ENCODE peak calls at places on chromosome 10, in nine cellular contexts. R, Y, E, H, C, X, O, Q and P are unnamed samples.

GRCh38 chr10:63689768-63690167 is 168.6 kb downstream of the REEP3 start:
- DNase-seq in C (peak), Y (no peak), O (no peak), H (no peak), X (no peak), R (no peak), Q (no peak), E (no peak), P (no peak)

GRCh38 chr10:104301907-104302690 is 33.1 kb downstream of the GSTO2 start:
- DNase-seq in O (no peak), Q (no peak), C (no peak), H (no peak), E (no peak), Y (no peak), R (no peak), X (no peak), P (no peak)

GRCh38 chr10:23158370-23158769 is 33.7 kb upstream of the PTF1A start:
- DNase-seq in Q (peak), H (peak), R (peak), Y (no peak), C (peak), E (peak), O (peak), X (no peak), P (no peak)

GRCh38 chr10:80382989-80383388 is 25.4 kb upstream of the PRXL2A start:
- DNase-seq in C (peak), Q (peak), E (peak), X (no peak), Y (no peak), R (no peak), O (peak), H (peak), P (no peak)

GRCh38 chr10:34580643-34581042 is 234.5 kb downstream of the PARD3 start:
- DNase-seq in R (no peak), H (no peak), X (no peak), O (no peak), Q (no peak), C (no peak), Y (no peak), E (peak), P (no peak)

GRCh38 chr10:69492091-69492745 is 41.0 kb downstream of the TSPAN15 start:
- DNase-seq in Y (peak), O (no peak), H (no peak), X (peak), Q (no peak), R (no peak), C (no peak), E (no peak), P (peak)

GRCh38 chr10:62121197-62121550 is 147.5 kb downstream of the RTKN2 start:
- DNase-seq in Q (no peak), R (no peak), H (no peak), E (peak), C (no peak), Y (no peak), O (no peak), X (no peak), P (no peak)

GRCh38 chr10:124146491-124146890 is 53.1 kb upstream of the CHST15 start:
- DNase-seq in Q (no peak), R (no peak), Y (no peak), O (no peak), H (no peak), X (peak), E (no peak), C (no peak), P (no peak)

GRCh38 chr10:43396061-43396927 is 12.7 kb downstream of the HNRNPF start:
- DNase-seq in E (peak), H (peak), R (peak), X (peak), Y (peak), O (peak), C (peak), Q (peak), P (peak)

GRCh38 chr10:87763086-87763861 is 54.8 kb downstream of the ATAD1 start:
- DNase-seq in X (no peak), C (no peak), R (no peak), Q (no peak), Y (no peak), H (no peak), E (no peak), O (no peak), P (no peak)

GRCh38 chr10:33524966-33525365 is 190.5 kb upstream of the NRP1 start:
- DNase-seq in X (no peak), E (peak), C (no peak), R (no peak), Y (no peak), O (no peak), Q (no peak), H (no peak), P (no peak)

GRCh38 chr10:60343254-60343653 is 46.4 kb downstream of the ANK3 start:
- DNase-seq in H (no peak), R (no peak), O (no peak), E (no peak), Q (no peak), Y (no peak), X (no peak), C (no peak), P (no peak)

GRCh38 chr10:102322914-102323313 is 72.6 kb upstream of the NFKB2 start:
- DNase-seq in X (no peak), R (no peak), Q (no peak), E (no peak), C (no peak), Y (no peak), H (no peak), O (peak), P (no peak)

GRCh38 chr10:51366044-51366443 is 291.8 kb downstream of the PRKG1 start:
- DNase-seq in X (no peak), O (no peak), Q (no peak), E (no peak), C (no peak), Y (no peak), H (no peak), R (no peak), P (no peak)

GRCh38 chr10:71998840-71999194 is 34.6 kb downstream of the CHST3 start:
- DNase-seq in R (no peak), X (peak), E (peak), C (no peak), H (no peak), Q (peak), O (no peak), Y (no peak), P (peak)

GRCh38 chr10:60572511-60573194 is 183.0 kb upstream of the ANK3 start:
- DNase-seq in E (peak), C (no peak), X (no peak), O (peak), R (peak), Y (no peak), H (peak), Q (peak), P (no peak)

GRCh38 chr10:78947226-78947625 is 121.5 kb upstream of the ZMIZ1 start:
- DNase-seq in E (peak), C (no peak), Y (no peak), X (no peak), H (no peak), O (no peak), R (no peak), Q (no peak), P (no peak)

GRCh38 chr10:59362184-59362966 is at the start of gene FAM13C:
- DNase-seq in O (no peak), H (peak), R (peak), C (no peak), Y (no peak), X (peak), Q (peak), E (peak), P (peak)

GRCh38 chr10:48215983-48216505 is 58.5 kb downstream of the FRMPD2 start:
- DNase-seq in Q (no peak), X (no peak), Y (no peak), H (no peak), E (peak), C (no peak), R (no peak), O (no peak), P (no peak)

GRCh38 chr10:14466256-14466655 is 135.5 kb upstream of the FRMD4A start:
- DNase-seq in H (no peak), E (no peak), R (no peak), C (no peak), Y (no peak), Q (no peak), O (no peak), X (no peak), P (no peak)

GRCh38 chr10:131207176-131207575 is 104.3 kb downstream of the TCERG1L start:
- DNase-seq in R (no peak), X (no peak), Y (peak), C (no peak), Q (no peak), O (no peak), E (no peak), H (no peak), P (peak)

GRCh38 chr10:113347508-113347907 is 205.3 kb upstream of the HABP2 start:
- DNase-seq in C (no peak), E (no peak), O (no peak), X (peak), Y (no peak), H (no peak), R (no peak), Q (no peak), P (no peak)

GRCh38 chr10:91206427-91206826 is 14.0 kb upstream of the PCGF5 start:
- DNase-seq in E (no peak), H (no peak), Y (no peak), R (no peak), Q (no peak), X (no peak), C (no peak), O (no peak), P (no peak)

GRCh38 chr10:71963756-71964668 is at the start of gene CHST3:
- DNase-seq in E (no peak), H (no peak), Q (no peak), R (no peak), X (peak), Y (peak), C (no peak), O (no peak), P (no peak)